ENCODE peak calls at places on chromosome 7, in ten cellular contexts. W is BJ, F is ascending aorta, N is stomach, T is psoas muscle, L is breast epithelium, J is bronchial epithelial cell, I is NT2/D1, A is adrenal gland, V is epithelial cell of esophagus. K is an unnamed sample.

GRCh38 chr7:84083846-84084245 is 110.7 kb downstream of the SEMA3A start:
- DNase-seq in W (no peak), F (no peak), N (no peak), T (no peak), L (no peak), J (no peak), I (no peak), A (no peak), V (no peak), K (no peak)

GRCh38 chr7:71191766-71192165 is 59.8 kb downstream of the GALNT17 start:
- DNase-seq in W (no peak), F (no peak), N (no peak), T (no peak), L (no peak), J (no peak), I (no peak), A (no peak), V (no peak), K (no peak)

GRCh38 chr7:113710310-113711106 is 208.3 kb downstream of the PPP1R3A start:
- DNase-seq in W (peak; percentile 21), F (no peak), N (no peak), T (no peak), L (no peak), J (peak; percentile 88), I (peak; percentile 81), A (peak; percentile 40), V (peak; percentile 92), K (peak; percentile 67)

GRCh38 chr7:140231779-140232491 is 55.2 kb upstream of the KDM7A start:
- DNase-seq in W (no peak), F (no peak), N (peak; percentile 73), T (no peak), L (no peak), J (peak; percentile 61), I (no peak), A (no peak), V (peak; percentile 80), K (no peak)

GRCh38 chr7:35707422-35707821 is 12.5 kb upstream of the HERPUD2 start:
- DNase-seq in W (no peak), F (no peak), N (no peak), T (no peak), L (no peak), J (no peak), I (no peak), A (no peak), V (peak; percentile 58), K (no peak)

GRCh38 chr7:4479367-4480039 is 202.6 kb upstream of the FOXK1 start:
- DNase-seq in W (no peak), F (no peak), N (no peak), T (peak; percentile 23), L (no peak), J (peak; percentile 44), I (peak; percentile 92), A (peak; percentile 19), V (peak; percentile 40), K (peak; percentile 2)

GRCh38 chr7:110839866-110840265 is 251.1 kb upstream of the LRRN3 start:
- DNase-seq in W (no peak), F (no peak), N (no peak), T (no peak), L (no peak), J (peak; percentile 9), I (no peak), A (peak; percentile 17), V (no peak), K (no peak)

GRCh38 chr7:141641876-141642275 is 60.1 kb downstream of the DENND11 start:
- DNase-seq in W (no peak), F (no peak), N (no peak), T (no peak), L (no peak), J (no peak), I (no peak), A (no peak), V (no peak), K (no peak)

GRCh38 chr7:7971308-7972040 is 2.9 kb downstream of the GLCCI1 start:
- DNase-seq in W (no peak), F (no peak), N (no peak), T (no peak), L (no peak), J (no peak), I (no peak), A (no peak), V (no peak), K (no peak)

GRCh38 chr7:7972927-7973594 is 4.5 kb downstream of the GLCCI1 start:
- DNase-seq in W (no peak), F (no peak), N (no peak), T (no peak), L (no peak), J (no peak), I (no peak), A (no peak), V (no peak), K (no peak)

GRCh38 chr7:7970620-7971307 is 2.2 kb downstream of the GLCCI1 start:
- DNase-seq in W (no peak), F (no peak), N (no peak), T (no peak), L (no peak), J (peak; percentile 21), I (no peak), A (no peak), V (no peak), K (no peak)

GRCh38 chr7:7970113-7970619 is 1.6 kb downstream of the GLCCI1 start:
- DNase-seq in W (no peak), F (no peak), N (no peak), T (no peak), L (no peak), J (no peak), I (no peak), A (no peak), V (no peak), K (no peak)

DNA sequence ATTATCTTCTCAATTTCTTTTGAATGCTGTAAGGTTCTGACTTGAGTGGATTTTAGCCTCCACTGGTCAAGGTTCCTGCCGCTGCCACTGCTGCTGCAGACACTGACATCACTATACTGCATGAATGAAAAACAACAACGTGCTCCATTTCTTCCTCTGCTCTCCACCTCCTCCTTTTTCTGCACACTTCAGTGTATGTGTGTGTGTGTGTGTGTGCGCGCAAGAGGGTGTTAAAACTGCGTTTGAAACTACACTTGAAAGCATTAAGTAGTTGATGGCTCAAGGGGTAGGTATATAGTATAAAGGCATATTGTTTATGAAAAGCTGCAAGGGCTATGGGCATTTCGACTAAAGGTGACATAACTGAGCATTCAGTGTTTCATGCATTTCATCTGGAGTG is 3.5 kb downstream of the GLCCI1 start:
- DNase-seq in W (no peak), F (no peak), N (no peak), T (no peak), L (no peak), J (no peak), I (no peak), A (no peak), V (no peak), K (no peak)
- H3K4me3 ChIP-seq in W (peak overlapping the region; percentile 82), F (no peak overlapping the region), N (peak overlapping the region; percentile 89), T (peak overlapping the region; percentile 99), L (peak overlapping the region; percentile 94), J (no peak overlapping the region), I (peak overlapping the region; percentile 92), A (no peak overlapping the region), V (no peak overlapping the region), K (peak overlapping the region; percentile 73)

GRCh38 chr7:151116603-151117002 is 30.3 kb downstream of the AGAP3 start:
- DNase-seq in W (no peak), F (no peak), N (no peak), T (no peak), L (no peak), J (no peak), I (no peak), A (no peak), V (no peak), K (no peak)

GRCh38 chr7:151117041-151117440 is 30.8 kb downstream of the AGAP3 start:
- DNase-seq in W (no peak), F (no peak), N (no peak), T (no peak), L (no peak), J (no peak), I (no peak), A (no peak), V (no peak), K (no peak)

GRCh38 chr7:151114151-151115090 is 28.1 kb downstream of the AGAP3 start:
- DNase-seq in W (no peak), F (no peak), N (peak; percentile 41), T (no peak), L (peak; percentile 52), J (peak; percentile 67), I (no peak), A (no peak), V (peak; percentile 93), K (no peak)

GRCh38 chr7:151115121-151115835 is 29.0 kb downstream of the AGAP3 start:
- DNase-seq in W (no peak), F (no peak), N (no peak), T (no peak), L (no peak), J (no peak), I (no peak), A (no peak), V (peak; percentile 46), K (no peak)

DNA sequence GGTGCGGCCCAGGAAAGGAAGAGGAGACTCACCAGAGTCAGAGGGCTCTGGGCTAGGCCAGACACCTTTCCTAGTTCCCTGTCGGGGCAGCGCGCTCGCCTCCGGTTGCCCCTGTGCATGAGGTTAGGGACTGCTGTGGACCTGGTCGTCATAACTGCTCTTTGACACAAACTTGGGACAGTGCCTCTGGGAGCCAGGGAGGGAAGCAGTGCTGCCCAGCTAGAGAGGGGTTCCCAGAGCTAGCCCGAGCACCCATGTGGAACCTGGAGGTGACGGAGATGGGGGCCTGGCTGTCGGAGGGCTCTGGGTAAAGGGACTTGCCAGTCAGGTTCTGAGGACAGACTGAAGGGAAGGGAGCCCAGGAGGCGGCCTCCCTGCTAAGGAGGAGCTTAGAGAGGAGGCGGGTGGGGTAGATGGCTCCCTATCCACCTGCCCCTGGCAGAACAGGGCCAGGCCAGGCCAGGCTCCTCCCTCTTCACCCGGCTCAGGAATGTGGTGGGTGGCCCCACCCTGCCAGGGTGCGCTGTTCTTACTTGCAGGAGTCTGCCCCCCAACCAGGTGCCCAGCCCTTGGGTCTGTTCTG is 29.7 kb downstream of the AGAP3 start:
- DNase-seq in W (no peak), F (no peak), N (peak; percentile 81), T (no peak), L (peak; percentile 93), J (peak; percentile 94), I (no peak), A (no peak), V (peak; percentile 98), K (no peak)
- H3K4me3 ChIP-seq in W (no peak overlapping the region), F (no peak overlapping the region), N (peak overlapping the region; percentile 41), T (peak overlapping the region; percentile 30), L (peak overlapping the region; percentile 69), J (peak overlapping the region; percentile 57), I (peak overlapping the region; percentile 40), A (no peak overlapping the region), V (peak overlapping the region; percentile 56), K (no peak overlapping the region)

DNA sequence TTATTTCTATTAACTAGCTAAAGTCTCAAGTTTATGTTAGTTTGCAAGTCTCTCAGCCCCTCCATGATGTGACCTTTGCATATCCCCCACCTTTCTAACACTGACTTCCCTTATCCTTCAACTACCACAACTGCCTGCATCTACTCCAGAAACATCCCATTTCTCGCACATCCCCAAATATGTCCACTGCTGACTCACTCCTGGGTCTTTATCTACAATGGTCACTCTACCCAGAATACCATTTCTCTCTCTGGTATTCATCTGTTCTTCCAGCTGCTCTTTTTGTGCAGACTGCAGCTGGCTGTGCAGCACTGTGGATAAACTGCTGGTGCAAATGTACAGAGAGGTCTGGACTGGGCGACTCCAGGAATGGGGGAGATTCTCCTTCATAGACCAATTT is 32.7 kb upstream of the PRSS1 start:
- DNase-seq in W (no peak), F (no peak), N (no peak), T (no peak), L (no peak), J (no peak), I (no peak), A (no peak), V (no peak), K (no peak)
- H3K4me3 ChIP-seq in W (no peak overlapping the region), F (no peak overlapping the region), N (no peak overlapping the region), T (no peak overlapping the region), L (no peak overlapping the region), J (no peak overlapping the region), I (no peak overlapping the region), A (no peak overlapping the region), V (no peak overlapping the region), K (no peak overlapping the region)

DNA sequence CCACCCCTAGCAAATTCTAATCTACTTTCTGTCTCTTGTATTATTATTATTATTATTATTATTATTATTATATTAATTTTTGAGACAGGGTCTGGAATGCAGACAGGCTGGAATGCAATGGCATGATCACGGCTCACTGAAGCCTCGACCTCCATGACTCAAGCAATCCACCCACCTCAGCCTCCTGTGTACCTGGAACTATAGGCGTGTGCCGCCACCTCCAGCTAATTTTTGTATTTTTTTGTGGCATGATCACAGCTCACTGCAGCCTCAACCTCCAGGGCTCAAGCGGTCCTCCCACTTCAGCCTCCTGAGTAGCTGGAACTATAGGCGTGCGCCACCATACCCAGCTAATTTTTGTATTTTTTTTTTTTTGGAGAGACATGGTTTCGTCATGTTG is 2.6 kb upstream of the TMEM139 start:
- DNase-seq in W (no peak), F (no peak), N (no peak), T (no peak), L (no peak), J (no peak), I (no peak), A (no peak), V (peak; percentile 22), K (no peak)
- H3K4me3 ChIP-seq in W (no peak overlapping the region), F (no peak overlapping the region), N (no peak overlapping the region), T (no peak overlapping the region), L (no peak overlapping the region), J (no peak overlapping the region), I (no peak overlapping the region), A (no peak overlapping the region), V (no peak overlapping the region), K (no peak overlapping the region)

K was measured in GM12864.